ENCODE peak calls at places on chromosomes 1 and 21, in six cellular contexts. B is hepatocyte, W is AG04450, V is BE2C, N is uterus, A is ascending aorta. K is an unnamed sample.

GRCh38 chr1:66777846-66778245 is 23.2 kb downstream of the INSL5 start:
- DNase-seq in W (no peak), V (no peak), N (no peak), B (no peak), A (no peak), K (no peak)

GRCh38 chr21:36589352-36589971 is 109.5 kb upstream of the SIM2 start:
- DNase-seq in N (peak; percentile 33), W (no peak), B (peak; percentile 24), V (peak; percentile 42), A (no peak), K (no peak)

GRCh38 chr1:42957880-42958487 is 684 bp downstream of the SLC2A1 start:
- DNase-seq in A (peak; percentile 79), B (peak; percentile 88), N (peak; percentile 45), V (peak; percentile 69), W (no peak), K (no peak)

GRCh38 chr21:38796426-38796825 is 9.3 kb upstream of the ETS2 start:
- DNase-seq in B (no peak), V (no peak), W (no peak), A (peak; percentile 59), N (no peak), K (no peak)

GRCh38 chr1:85275701-85276289 is 637 bp downstream of the BCL10 start:
- DNase-seq in N (no peak), W (no peak), B (peak; percentile 23), V (no peak), A (no peak), K (no peak)

GRCh38 chr1:78497196-78497595 is 6.4 kb downstream of the PTGFR start:
- DNase-seq in N (no peak), W (no peak), B (no peak), A (no peak), V (no peak), K (no peak)

GRCh38 chr1:65791396-65791795 is 1.3 kb upstream of the PDE4B start:
- DNase-seq in V (no peak), A (no peak), B (no peak), W (no peak), N (no peak), K (no peak)

GRCh38 chr1:168708698-168709406 is 20.2 kb downstream of the DPT start:
- DNase-seq in W (no peak), N (no peak), B (no peak), A (no peak), V (peak; percentile 60), K (no peak)

GRCh38 chr21:40714516-40714915 is 132.4 kb downstream of the DSCAM start:
- DNase-seq in N (no peak), V (no peak), W (no peak), B (no peak), A (no peak), K (no peak)

GRCh38 chr1:16960560-16961296 is 19.7 kb downstream of the MFAP2 start:
- DNase-seq in N (peak; percentile 86), W (no peak), A (peak; percentile 90), V (peak; percentile 84), B (peak; percentile 94), K (peak; percentile 31)

GRCh38 chr1:83086346-83086745 is 912.6 kb downstream of the TTLL7 start:
- DNase-seq in N (no peak), V (no peak), B (no peak), A (no peak), W (no peak), K (no peak)

GRCh38 chr1:93051961-93052360 is 27.1 kb upstream of the MTF2 start:
- DNase-seq in W (no peak), N (no peak), B (no peak), V (no peak), A (no peak), K (no peak)

GRCh38 chr1:101548376-101548775 is 311.6 kb downstream of the S1PR1 start:
- DNase-seq in N (no peak), V (no peak), A (no peak), W (no peak), B (no peak), K (no peak)

GRCh38 chr1:201205036-201205435 is 14.4 kb downstream of the IGFN1 start:
- DNase-seq in B (no peak), W (no peak), A (no peak), V (no peak), N (no peak), K (no peak)

GRCh38 chr1:33683913-33684312 is 180.0 kb upstream of the HMGB4 start:
- DNase-seq in V (no peak), N (no peak), A (no peak), W (no peak), B (no peak), K (no peak)

GRCh38 chr1:117631761-117632160 is 25.9 kb downstream of the TENT5C start:
- DNase-seq in V (no peak), A (no peak), B (no peak), N (no peak), W (no peak), K (no peak)

GRCh38 chr1:183461350-183461749 is 10.9 kb upstream of the SMG7 start:
- DNase-seq in A (no peak), B (peak; percentile 51), V (no peak), N (no peak), W (no peak), K (no peak)

GRCh38 chr1:244640917-244641316 is 12.0 kb upstream of the DESI2 start:
- DNase-seq in B (no peak), V (no peak), A (no peak), W (no peak), N (no peak), K (no peak)

GRCh38 chr1:246159290-246160227 is 347.5 kb downstream of the SMYD3 start:
- DNase-seq in V (no peak), B (no peak), A (no peak), W (no peak), N (no peak), K (no peak)

GRCh38 chr1:47231314-47232186 is 475 bp downstream of the TAL1 start:
- DNase-seq in B (peak; percentile 34), A (no peak), V (no peak), N (no peak), W (no peak), K (peak; percentile 10)

GRCh38 chr1:47233165-47233564 is 1.1 kb upstream of the TAL1 start:
- DNase-seq in A (no peak), V (no peak), W (no peak), N (no peak), B (no peak), K (no peak)

GRCh38 chr1:47235822-47236221 is 3.8 kb upstream of the TAL1 start:
- DNase-seq in B (no peak), V (no peak), N (no peak), W (no peak), A (no peak), K (no peak)

GRCh38 chr1:47232187-47232874 is at the start of gene TAL1:
- DNase-seq in A (no peak), B (peak; percentile 37), V (no peak), N (no peak), W (no peak), K (no peak)

GRCh38 chr1:47235280-47235679 is 3.3 kb upstream of the TAL1 start:
- DNase-seq in N (no peak), A (no peak), W (no peak), V (no peak), B (no peak), K (no peak)
- H3K4me3 ChIP-seq in N (no peak overlapping the region), A (no peak overlapping the region), W (no peak overlapping the region), V (no peak overlapping the region), B (no peak overlapping the region), K (no peak overlapping the region)

GRCh38 chr1:25991937-25992688 is 5.8 kb downstream of the PAFAH2 start:
- DNase-seq in B (no peak), N (no peak), W (peak; percentile 24), V (no peak), A (no peak), K (no peak)

GRCh38 chr1:25992689-25993146 is 5.1 kb downstream of the PAFAH2 start:
- DNase-seq in A (no peak), N (no peak), B (no peak), V (no peak), W (no peak), K (no peak)

GRCh38 chr1:25989440-25989839 is 8.4 kb downstream of the PAFAH2 start:
- DNase-seq in B (no peak), W (no peak), V (no peak), N (no peak), A (no peak), K (no peak)

GRCh38 chr1:25989860-25990650 is 7.8 kb downstream of the PAFAH2 start:
- DNase-seq in A (no peak), W (no peak), B (no peak), V (no peak), N (no peak), K (no peak)

DNA sequence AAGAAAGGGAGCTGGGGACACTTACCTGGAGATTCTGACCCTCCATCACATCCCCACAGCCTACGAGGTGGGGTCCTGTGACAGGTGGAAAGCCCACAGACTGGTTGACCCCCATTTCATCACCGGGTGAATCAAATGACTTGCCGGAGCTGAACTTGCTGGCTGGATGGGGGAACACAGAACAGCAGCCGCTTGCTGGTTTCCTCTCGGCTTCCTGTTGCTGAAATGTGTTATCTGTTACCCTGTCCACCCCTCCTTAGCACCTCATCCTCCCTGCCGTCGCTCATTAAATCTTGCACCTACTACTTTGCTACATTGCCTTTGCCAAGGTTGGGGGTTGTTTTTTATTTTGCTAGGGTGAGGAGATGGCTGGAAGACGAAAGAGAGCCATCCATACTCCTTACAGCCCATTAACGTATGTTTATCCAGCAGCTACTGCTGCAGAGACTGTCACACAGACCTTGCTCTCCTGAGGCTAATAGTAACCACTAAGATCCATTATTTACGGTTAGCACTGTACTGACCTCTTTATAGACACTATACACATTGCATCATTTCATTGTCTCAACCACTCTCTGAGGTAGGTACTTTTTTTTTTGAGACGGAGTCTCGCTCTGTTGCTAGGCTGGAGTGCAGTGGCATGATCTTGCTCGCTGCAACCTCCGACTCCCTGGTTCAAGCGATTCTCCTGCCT is 7.0 kb downstream of the PAFAH2 start:
- DNase-seq in B (no peak), W (no peak), N (no peak), V (no peak), A (no peak), K (no peak)
- H3K4me3 ChIP-seq in B (no peak overlapping the region), W (no peak overlapping the region), N (no peak overlapping the region), V (peak overlapping the region; percentile 24), A (no peak overlapping the region), K (no peak overlapping the region)

DNA sequence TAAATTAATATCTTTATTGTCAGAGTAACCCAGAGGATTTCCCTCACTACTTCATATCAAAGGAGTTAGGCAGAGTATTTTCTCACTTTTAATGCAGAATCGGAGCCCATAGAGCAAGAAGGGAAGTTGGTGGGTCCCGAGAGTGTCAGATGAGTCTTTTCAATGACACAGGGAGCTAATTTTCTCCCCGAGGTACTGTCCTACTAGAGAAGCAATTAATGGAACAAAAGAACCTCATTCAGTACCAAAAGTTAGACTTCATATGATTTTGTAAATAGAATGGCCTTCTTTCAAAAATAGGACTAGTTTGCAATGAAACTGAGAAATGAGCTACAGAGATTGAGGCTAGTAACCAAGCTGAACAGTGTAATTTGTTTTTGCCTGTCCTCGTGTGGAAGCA is 3.9 kb downstream of the NCAM2 start:
- DNase-seq in B (no peak), A (no peak), V (no peak), N (no peak), W (no peak), K (no peak)
- H3K4me3 ChIP-seq in B (no peak overlapping the region), A (no peak overlapping the region), V (peak overlapping the region; percentile 23), N (no peak overlapping the region), W (no peak overlapping the region), K (no peak overlapping the region)

DNA sequence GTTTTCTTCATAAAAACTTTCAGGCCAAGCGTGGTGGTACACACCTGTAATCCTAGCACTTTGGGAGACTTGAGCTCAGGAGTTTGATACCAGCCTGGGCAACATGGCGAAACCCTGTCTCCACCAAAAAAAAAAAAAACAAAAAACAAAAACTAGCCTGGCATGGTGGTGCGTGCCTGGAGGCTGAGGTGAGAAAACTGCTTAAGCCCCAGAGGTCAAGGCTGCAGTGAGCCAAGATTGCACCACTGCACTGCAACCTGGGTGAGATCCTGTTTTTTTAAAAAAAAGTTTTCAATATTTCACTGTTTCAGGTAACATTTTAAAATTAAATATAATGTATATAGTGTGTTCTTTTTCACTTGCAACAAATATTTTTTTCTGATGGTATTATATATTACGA is 13.5 kb upstream of the B3GALT2 start:
- DNase-seq in N (no peak), V (no peak), A (no peak), B (no peak), W (no peak), K (no peak)
- H3K4me3 ChIP-seq in N (no peak overlapping the region), V (no peak overlapping the region), A (no peak overlapping the region), B (no peak overlapping the region), W (no peak overlapping the region), K (no peak overlapping the region)